ENCODE peak calls at places on chromosome 6, in six cellular contexts. E is GM06990, L is HFFc6, P is Peyer's patch, Y is fibroblast of lung, F is cardiac muscle cell. J is an unnamed sample.
A peak's percentile ranks its signal among the peaks of the same experiment; 100 is the strongest.

GRCh38 chr6:105189026-105189680 is 9.3 kb upstream of the POPDC3 start:
- DNase-seq in P (no peak), L (no peak), E (no peak), F (no peak), Y (no peak), J (no peak)

GRCh38 chr6:134031696-134032255 is 20.6 kb downstream of the SLC2A12 start:
- DNase-seq in P (no peak), L (no peak), F (no peak), Y (peak; percentile 41), E (no peak), J (no peak)

GRCh38 chr6:119129968-119130484 is 51.6 kb upstream of the FAM184A start:
- DNase-seq in F (no peak), P (no peak), Y (peak; percentile 76), L (peak; percentile 63), E (no peak), J (no peak)

GRCh38 chr6:159943101-159943632 is 25.7 kb upstream of the IGF2R start:
- DNase-seq in F (no peak), L (peak; percentile 37), P (no peak), Y (peak; percentile 72), E (no peak), J (no peak)

GRCh38 chr6:4134841-4135664 is at the start of gene ECI2:
- DNase-seq in F (no peak), Y (no peak), E (peak; percentile 81), L (peak; percentile 48), P (peak; percentile 84), J (no peak)

GRCh38 chr6:155188707-155189496 is 74.9 kb upstream of the CLDN20 start:
- DNase-seq in Y (peak; percentile 99), L (peak; percentile 97), P (no peak), F (no peak), E (no peak), J (peak; percentile 87)

GRCh38 chr6:132236744-132237143 is 164.5 kb downstream of the MOXD1 start:
- DNase-seq in Y (no peak), P (no peak), F (no peak), L (peak; percentile 43), E (no peak), J (no peak)

GRCh38 chr6:38443341-38443740 is 196.4 kb downstream of the BTBD9 start:
- DNase-seq in Y (no peak), E (no peak), L (no peak), F (no peak), P (no peak), J (no peak)

GRCh38 chr6:161188547-161189465 is 85.1 kb downstream of the AGPAT4 start:
- DNase-seq in L (no peak), P (no peak), E (no peak), Y (no peak), F (no peak), J (no peak)

GRCh38 chr6:1724616-1725015 is 114.9 kb downstream of the FOXC1 start:
- DNase-seq in L (no peak), F (no peak), P (peak; percentile 84), E (no peak), Y (no peak), J (no peak)

GRCh38 chr6:43391448-43392031 is 22.1 kb upstream of the ZNF318 start:
- DNase-seq in L (no peak), E (no peak), P (no peak), Y (no peak), F (no peak), J (no peak)

GRCh38 chr6:121105461-121105860 is 228.8 kb downstream of the TBC1D32 start:
- DNase-seq in L (no peak), E (no peak), Y (no peak), P (no peak), F (no peak), J (no peak)
- TF ChIP-seq CTCF in L (no peak), E (no peak), Y (no peak), P (no peak), F (no peak), J (no peak)

GRCh38 chr6:53513519-53513966 is 31.4 kb downstream of the GCLC start:
- DNase-seq in P (no peak), L (no peak), F (no peak), E (no peak), Y (peak; percentile 41), J (no peak)
- TF ChIP-seq CTCF in P (no peak), L (no peak), F (no peak), E (no peak), Y (no peak), J (no peak)

GRCh38 chr6:53517021-53517420 is 27.9 kb downstream of the GCLC start:
- DNase-seq in Y (no peak), P (no peak), F (no peak), L (peak; percentile 41), E (no peak), J (no peak)

GRCh38 chr6:53518862-53519261 is 26.0 kb downstream of the GCLC start:
- DNase-seq in F (no peak), L (no peak), E (no peak), Y (no peak), P (no peak), J (no peak)

GRCh38 chr6:53523511-53524454 is 21.1 kb downstream of the GCLC start:
- DNase-seq in Y (no peak), L (peak; percentile 20), F (no peak), E (no peak), P (no peak), J (no peak)

GRCh38 chr6:53524455-53524815 is 20.5 kb downstream of the GCLC start:
- DNase-seq in L (peak; percentile 73), Y (peak; percentile 51), E (no peak), F (no peak), P (no peak), J (no peak)

GRCh38 chr6:53520320-53520928 is 24.5 kb downstream of the GCLC start:
- DNase-seq in L (no peak), E (no peak), Y (no peak), F (no peak), P (no peak), J (no peak)
- TF ChIP-seq CTCF in L (no peak), E (no peak), Y (no peak), F (no peak), P (no peak), J (no peak)

GRCh38 chr6:31008165-31008564 is 2.1 kb upstream of the MUC22 start:
- DNase-seq in L (no peak), F (no peak), P (no peak), E (no peak), Y (no peak), J (no peak)
- TF ChIP-seq CTCF in L (no peak), F (no peak), P (no peak), E (no peak), Y (no peak), J (no peak)

DNA sequence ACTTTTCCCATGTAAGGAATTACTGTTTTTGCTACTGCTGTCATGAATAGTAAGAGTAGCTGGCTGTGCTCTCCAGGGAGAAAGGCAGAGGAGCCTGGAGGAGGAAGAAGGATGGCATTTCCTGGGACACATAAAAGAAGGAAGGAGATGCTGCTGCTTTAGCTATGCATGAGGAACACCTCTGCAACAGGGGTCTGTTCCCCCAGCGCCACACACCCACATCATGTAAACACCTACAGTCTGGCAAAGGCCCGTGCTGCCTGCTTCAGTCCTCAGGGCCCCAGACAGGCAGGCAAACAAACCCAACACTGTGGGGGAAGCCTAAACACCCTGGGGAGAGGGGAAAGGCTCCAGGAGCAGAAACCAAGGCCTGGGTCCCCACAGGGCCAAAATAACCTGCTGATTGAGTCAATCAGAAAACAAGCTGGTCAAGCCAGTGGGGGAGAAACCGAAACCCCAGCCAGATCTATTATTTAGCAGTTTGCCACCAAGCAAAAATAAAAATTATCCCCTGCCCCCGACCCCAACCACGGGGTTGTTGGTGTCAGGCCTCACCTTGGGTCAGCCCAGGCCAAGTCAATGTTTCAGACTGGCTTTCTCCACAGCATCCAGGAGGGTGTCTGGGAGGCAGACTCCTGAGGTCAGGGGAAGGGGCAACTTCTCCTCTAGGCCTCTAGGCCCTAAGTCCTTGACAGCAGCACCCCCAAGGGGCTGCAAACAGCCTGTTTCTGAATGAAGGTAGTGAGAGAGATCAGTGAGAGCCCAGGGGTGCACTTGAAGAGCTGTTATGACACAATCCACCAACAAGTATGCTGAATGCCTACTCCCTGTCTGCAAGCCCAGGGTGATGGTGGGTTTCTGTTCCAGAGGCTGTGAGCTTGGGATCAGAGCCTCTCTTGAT is 34.6 kb upstream of the SCUBE3 start:
- DNase-seq in E (peak; percentile 44), F (peak; percentile 34), P (no peak), Y (no peak), L (no peak), J (no peak)
- TF ChIP-seq CTCF in E (peak; percentile 34), F (no peak), P (no peak), Y (no peak), L (no peak), J (no peak)

GRCh38 chr6:12293234-12293930 is 3.2 kb downstream of the EDN1 start:
- DNase-seq in F (no peak), P (no peak), E (no peak), L (no peak), Y (no peak), J (no peak)

GRCh38 chr6:12291083-12291784 is 1.1 kb downstream of the EDN1 start:
- DNase-seq in E (peak; percentile 37), F (no peak), Y (no peak), L (no peak), P (no peak), J (no peak)

GRCh38 chr6:12290490-12290820 is 294 bp downstream of the EDN1 start:
- DNase-seq in Y (no peak), F (no peak), E (no peak), P (no peak), L (no peak), J (no peak)

GRCh38 chr6:12289655-12290489 is at the start of gene EDN1:
- DNase-seq in P (peak; percentile 89), E (peak; percentile 84), Y (peak; percentile 71), L (peak; percentile 88), F (peak; percentile 86), J (peak; percentile 52)

DNA sequence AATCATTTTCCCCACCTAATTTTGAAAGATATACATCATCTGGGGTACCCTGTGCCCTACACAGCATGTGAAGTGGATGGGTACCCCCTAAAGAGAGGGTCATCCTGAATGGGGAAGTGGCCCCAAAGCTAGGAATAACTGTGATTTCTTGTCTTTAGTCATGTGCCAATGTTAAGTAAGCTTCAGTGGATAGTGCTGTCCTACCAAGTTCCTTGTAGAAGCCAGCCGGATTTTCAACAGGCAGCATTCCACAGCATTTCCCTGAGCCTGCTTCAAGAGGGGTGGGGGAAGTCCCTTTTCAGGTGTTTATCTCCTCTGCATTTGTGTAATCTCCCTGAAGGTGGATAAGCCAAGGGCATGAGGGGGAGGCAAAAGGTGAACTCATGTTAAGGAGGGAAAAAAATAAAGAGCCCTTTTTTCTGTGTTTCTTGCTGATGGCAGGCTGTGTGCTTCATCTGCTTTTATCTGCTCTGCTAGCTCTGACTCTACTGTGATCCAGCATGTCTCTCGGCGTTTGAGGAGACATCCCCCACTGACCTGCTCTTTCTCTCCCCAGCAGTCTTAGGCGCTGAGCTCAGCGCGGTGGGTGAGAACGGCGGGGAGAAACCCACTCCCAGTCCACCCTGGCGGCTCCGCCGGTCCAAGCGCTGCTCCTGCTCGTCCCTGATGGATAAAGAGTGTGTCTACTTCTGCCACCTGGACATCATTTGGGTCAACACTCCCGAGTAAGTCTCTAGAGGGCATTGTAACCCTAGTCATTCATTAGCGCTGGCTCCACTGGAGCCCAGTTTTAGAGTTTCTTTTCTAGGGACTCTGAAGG is 1.8 kb downstream of the EDN1 start:
- DNase-seq in E (peak; percentile 48), L (no peak), Y (no peak), P (peak; percentile 63), F (no peak), J (no peak)
- TF ChIP-seq CTCF in E (peak; percentile 32), L (peak; percentile 46), Y (peak; percentile 14), P (peak; percentile 59), F (peak; percentile 45), J (peak; percentile 5)

DNA sequence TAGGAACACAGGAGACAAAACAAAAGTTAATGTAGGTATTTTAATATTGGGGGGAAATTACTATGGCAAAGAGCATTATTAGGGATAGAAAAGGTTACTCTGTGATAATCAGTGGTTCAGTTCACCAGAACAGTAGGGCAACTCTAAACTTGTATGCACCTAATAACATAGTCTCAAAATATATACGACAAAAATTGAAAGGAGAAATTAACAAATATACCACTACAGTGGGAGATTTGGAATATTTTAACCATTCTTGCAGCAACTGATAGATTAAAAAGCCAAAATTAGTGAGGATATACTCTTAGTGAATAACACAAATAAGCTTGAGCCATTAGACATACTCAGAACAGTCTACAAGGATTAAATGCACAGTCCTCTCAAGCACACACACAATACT is 11.0 kb downstream of the ARMC12 start:
- DNase-seq in F (no peak), P (no peak), E (no peak), L (no peak), Y (no peak), J (no peak)
- TF ChIP-seq CTCF in F (no peak), P (no peak), E (no peak), L (no peak), Y (no peak), J (no peak)

J was measured in AG09319.